ENCODE peak calls at places on chromosomes 5 and 9, in eight cellular contexts. One of them, this sample, is unnamed.

GRCh38 chr5:122559676-122560075 is 215.2 kb upstream of the SNX2 start:
- DNase-seq in NCI-H1694: no peak
- DNase-seq in stimulated activated CD4-positive, alpha-beta T cell treated with anti-CD3 and anti-CD28 coated beads, Interleukin-4, amount 100 ng/mL, for 48 hours: no peak
- DNase-seq in dermis blood vessel endothelial cell: peak; percentile 9
- DNase-seq in CD4-positive, alpha-beta memory T cell: no peak
- DNase-seq in stimulated activated CD8-positive, alpha-beta memory T cell treated with anti-CD3 and anti-CD28 coated beads, Interleukin-7, amount 100 ng/mL, for 24 hours: no peak
- DNase-seq in heart left ventricle: no peak
- DNase-seq in Kasumi-1: no peak
- DNase-seq in this sample: no peak

GRCh38 chr9:123637596-123637939 is 281.6 kb downstream of the CRB2 start:
- DNase-seq in NCI-H1694: no peak
- DNase-seq in stimulated activated CD4-positive, alpha-beta T cell treated with anti-CD3 and anti-CD28 coated beads, Interleukin-4, amount 100 ng/mL, for 48 hours: no peak
- DNase-seq in dermis blood vessel endothelial cell: peak; percentile 25
- DNase-seq in CD4-positive, alpha-beta memory T cell: no peak
- DNase-seq in stimulated activated CD8-positive, alpha-beta memory T cell treated with anti-CD3 and anti-CD28 coated beads, Interleukin-7, amount 100 ng/mL, for 24 hours: no peak
- DNase-seq in heart left ventricle: no peak
- DNase-seq in Kasumi-1: no peak
- DNase-seq in this sample: no peak

GRCh38 chr5:88830567-88830966 is 52.4 kb downstream of the MEF2C start:
- DNase-seq in NCI-H1694: no peak
- DNase-seq in stimulated activated CD4-positive, alpha-beta T cell treated with anti-CD3 and anti-CD28 coated beads, Interleukin-4, amount 100 ng/mL, for 48 hours: no peak
- DNase-seq in dermis blood vessel endothelial cell: no peak
- DNase-seq in CD4-positive, alpha-beta memory T cell: no peak
- DNase-seq in stimulated activated CD8-positive, alpha-beta memory T cell treated with anti-CD3 and anti-CD28 coated beads, Interleukin-7, amount 100 ng/mL, for 24 hours: no peak
- DNase-seq in heart left ventricle: no peak
- DNase-seq in Kasumi-1: no peak
- DNase-seq in this sample: no peak

GRCh38 chr5:14580037-14581034 is 1.3 kb upstream of the OTULINL start:
- DNase-seq in NCI-H1694: peak; percentile 51
- DNase-seq in stimulated activated CD4-positive, alpha-beta T cell treated with anti-CD3 and anti-CD28 coated beads, Interleukin-4, amount 100 ng/mL, for 48 hours: no peak
- DNase-seq in dermis blood vessel endothelial cell: no peak
- DNase-seq in CD4-positive, alpha-beta memory T cell: no peak
- DNase-seq in stimulated activated CD8-positive, alpha-beta memory T cell treated with anti-CD3 and anti-CD28 coated beads, Interleukin-7, amount 100 ng/mL, for 24 hours: no peak
- DNase-seq in heart left ventricle: no peak
- DNase-seq in Kasumi-1: no peak
- DNase-seq in this sample: no peak

GRCh38 chr5:34694012-34694411 is 37.9 kb downstream of the RAI14 start:
- DNase-seq in NCI-H1694: no peak
- DNase-seq in stimulated activated CD4-positive, alpha-beta T cell treated with anti-CD3 and anti-CD28 coated beads, Interleukin-4, amount 100 ng/mL, for 48 hours: no peak
- DNase-seq in dermis blood vessel endothelial cell: no peak
- DNase-seq in CD4-positive, alpha-beta memory T cell: no peak
- DNase-seq in stimulated activated CD8-positive, alpha-beta memory T cell treated with anti-CD3 and anti-CD28 coated beads, Interleukin-7, amount 100 ng/mL, for 24 hours: no peak
- DNase-seq in heart left ventricle: no peak
- DNase-seq in Kasumi-1: no peak
- DNase-seq in this sample: no peak

GRCh38 chr5:116271432-116271831 is 186.6 kb downstream of the COMMD10 start:
- DNase-seq in NCI-H1694: no peak
- DNase-seq in stimulated activated CD4-positive, alpha-beta T cell treated with anti-CD3 and anti-CD28 coated beads, Interleukin-4, amount 100 ng/mL, for 48 hours: no peak
- DNase-seq in dermis blood vessel endothelial cell: no peak
- DNase-seq in CD4-positive, alpha-beta memory T cell: no peak
- DNase-seq in stimulated activated CD8-positive, alpha-beta memory T cell treated with anti-CD3 and anti-CD28 coated beads, Interleukin-7, amount 100 ng/mL, for 24 hours: no peak
- DNase-seq in heart left ventricle: no peak
- DNase-seq in Kasumi-1: no peak
- DNase-seq in this sample: no peak

GRCh38 chr5:149526855-149527590 is 24.2 kb downstream of the CSNK1A1 start:
- DNase-seq in NCI-H1694: no peak
- DNase-seq in stimulated activated CD4-positive, alpha-beta T cell treated with anti-CD3 and anti-CD28 coated beads, Interleukin-4, amount 100 ng/mL, for 48 hours: no peak
- DNase-seq in dermis blood vessel endothelial cell: peak; percentile 45
- DNase-seq in CD4-positive, alpha-beta memory T cell: no peak
- DNase-seq in stimulated activated CD8-positive, alpha-beta memory T cell treated with anti-CD3 and anti-CD28 coated beads, Interleukin-7, amount 100 ng/mL, for 24 hours: no peak
- DNase-seq in heart left ventricle: no peak
- DNase-seq in Kasumi-1: no peak
- DNase-seq in this sample: no peak

GRCh38 chr9:133563286-133564213 is 29.0 kb downstream of the ADAMTSL2 start:
- DNase-seq in NCI-H1694: no peak
- DNase-seq in stimulated activated CD4-positive, alpha-beta T cell treated with anti-CD3 and anti-CD28 coated beads, Interleukin-4, amount 100 ng/mL, for 48 hours: no peak
- DNase-seq in dermis blood vessel endothelial cell: no peak
- DNase-seq in CD4-positive, alpha-beta memory T cell: no peak
- DNase-seq in stimulated activated CD8-positive, alpha-beta memory T cell treated with anti-CD3 and anti-CD28 coated beads, Interleukin-7, amount 100 ng/mL, for 24 hours: no peak
- DNase-seq in heart left ventricle: peak; percentile 66
- DNase-seq in Kasumi-1: no peak
- DNase-seq in this sample: no peak

GRCh38 chr9:27888661-27889295 is 315.5 kb upstream of the C9orf72 start:
- DNase-seq in NCI-H1694: no peak
- DNase-seq in stimulated activated CD4-positive, alpha-beta T cell treated with anti-CD3 and anti-CD28 coated beads, Interleukin-4, amount 100 ng/mL, for 48 hours: peak; percentile 35
- DNase-seq in dermis blood vessel endothelial cell: peak; percentile 0
- DNase-seq in CD4-positive, alpha-beta memory T cell: no peak
- DNase-seq in stimulated activated CD8-positive, alpha-beta memory T cell treated with anti-CD3 and anti-CD28 coated beads, Interleukin-7, amount 100 ng/mL, for 24 hours: peak; percentile 16
- DNase-seq in heart left ventricle: no peak
- DNase-seq in Kasumi-1: no peak
- DNase-seq in this sample: peak; percentile 21

GRCh38 chr9:36151306-36152210 is 15.0 kb downstream of the GLIPR2 start:
- DNase-seq in NCI-H1694: no peak
- DNase-seq in stimulated activated CD4-positive, alpha-beta T cell treated with anti-CD3 and anti-CD28 coated beads, Interleukin-4, amount 100 ng/mL, for 48 hours: peak; percentile 79
- DNase-seq in dermis blood vessel endothelial cell: peak; percentile 87
- DNase-seq in CD4-positive, alpha-beta memory T cell: peak; percentile 96
- DNase-seq in stimulated activated CD8-positive, alpha-beta memory T cell treated with anti-CD3 and anti-CD28 coated beads, Interleukin-7, amount 100 ng/mL, for 24 hours: peak; percentile 76
- DNase-seq in heart left ventricle: peak; percentile 80
- DNase-seq in Kasumi-1: peak; percentile 87
- DNase-seq in this sample: peak; percentile 72

GRCh38 chr5:149175346-149176113 is 34.2 kb downstream of the ABLIM3 start:
- DNase-seq in NCI-H1694: peak; percentile 45
- DNase-seq in stimulated activated CD4-positive, alpha-beta T cell treated with anti-CD3 and anti-CD28 coated beads, Interleukin-4, amount 100 ng/mL, for 48 hours: no peak
- DNase-seq in dermis blood vessel endothelial cell: no peak
- DNase-seq in CD4-positive, alpha-beta memory T cell: no peak
- DNase-seq in stimulated activated CD8-positive, alpha-beta memory T cell treated with anti-CD3 and anti-CD28 coated beads, Interleukin-7, amount 100 ng/mL, for 24 hours: no peak
- DNase-seq in heart left ventricle: peak; percentile 87
- DNase-seq in Kasumi-1: no peak
- DNase-seq in this sample: no peak

GRCh38 chr5:147057051-147057450 is 177.8 kb upstream of the STK32A start:
- DNase-seq in NCI-H1694: no peak
- DNase-seq in stimulated activated CD4-positive, alpha-beta T cell treated with anti-CD3 and anti-CD28 coated beads, Interleukin-4, amount 100 ng/mL, for 48 hours: no peak
- DNase-seq in dermis blood vessel endothelial cell: no peak
- DNase-seq in CD4-positive, alpha-beta memory T cell: no peak
- DNase-seq in stimulated activated CD8-positive, alpha-beta memory T cell treated with anti-CD3 and anti-CD28 coated beads, Interleukin-7, amount 100 ng/mL, for 24 hours: no peak
- DNase-seq in heart left ventricle: no peak
- DNase-seq in Kasumi-1: no peak
- DNase-seq in this sample: no peak

GRCh38 chr5:124844371-124844770 is 97.9 kb upstream of the ZNF608 start:
- DNase-seq in NCI-H1694: no peak
- DNase-seq in stimulated activated CD4-positive, alpha-beta T cell treated with anti-CD3 and anti-CD28 coated beads, Interleukin-4, amount 100 ng/mL, for 48 hours: no peak
- DNase-seq in dermis blood vessel endothelial cell: no peak
- DNase-seq in CD4-positive, alpha-beta memory T cell: no peak
- DNase-seq in stimulated activated CD8-positive, alpha-beta memory T cell treated with anti-CD3 and anti-CD28 coated beads, Interleukin-7, amount 100 ng/mL, for 24 hours: no peak
- DNase-seq in heart left ventricle: no peak
- DNase-seq in Kasumi-1: no peak
- DNase-seq in this sample: no peak

GRCh38 chr5:147434049-147434448 is 75.8 kb downstream of the DPYSL3 start:
- DNase-seq in NCI-H1694: no peak
- DNase-seq in stimulated activated CD4-positive, alpha-beta T cell treated with anti-CD3 and anti-CD28 coated beads, Interleukin-4, amount 100 ng/mL, for 48 hours: no peak
- DNase-seq in dermis blood vessel endothelial cell: no peak
- DNase-seq in CD4-positive, alpha-beta memory T cell: no peak
- DNase-seq in stimulated activated CD8-positive, alpha-beta memory T cell treated with anti-CD3 and anti-CD28 coated beads, Interleukin-7, amount 100 ng/mL, for 24 hours: no peak
- DNase-seq in heart left ventricle: no peak
- DNase-seq in Kasumi-1: no peak
- DNase-seq in this sample: no peak